ENCODE peak calls at places on chromosomes 13 and 19, in ten cellular contexts. Y is hepatic stellate cell; I is thoracic aorta; O is HS-27A; U is fibroblast of lung; W is frontal cortex; A is GM23248; E is activated CD4-positive, alpha-beta T cell treated with anti-CD3 and anti-CD28 coated beads for 36 hours; M is psoas muscle; N is stimulated activated CD4-positive, alpha-beta T cell treated with anti-CD3 and anti-CD28 coated beads, Interleukin-4, amount 100 ng/mL, for 1 hour. K is an unnamed sample.

GRCh38 chr13:21837841-21838551 is 167.1 kb downstream of the FGF9 start:
- DNase-seq in Y (no peak), O (no peak), I (no peak), A (peak; percentile 54), U (no peak), M (no peak), N (no peak), W (no peak), E (no peak), K (peak; percentile 87)

GRCh38 chr13:109355875-109356428 is 430.4 kb downstream of the IRS2 start:
- DNase-seq in M (no peak), W (no peak), U (no peak), N (no peak), A (no peak), Y (no peak), E (no peak), I (no peak), O (no peak), K (no peak)

GRCh38 chr19:17450264-17451075 is 2.0 kb upstream of the TMEM221 start:
- DNase-seq in U (no peak), M (no peak), Y (no peak), E (peak; percentile 73), A (no peak), I (no peak), O (no peak), W (no peak), N (peak; percentile 45), K (no peak)

GRCh38 chr13:72217142-72217541 is 350.1 kb upstream of the DACH1 start:
- DNase-seq in M (no peak), Y (no peak), W (no peak), E (no peak), I (no peak), A (no peak), U (no peak), O (no peak), N (no peak), K (no peak)

GRCh38 chr13:102901615-102902305 is 55.9 kb downstream of the ERCC5 start:
- DNase-seq in E (no peak), Y (no peak), O (no peak), I (no peak), N (no peak), U (peak; percentile 24), W (no peak), A (peak; percentile 65), M (no peak), K (no peak)

GRCh38 chr19:54587026-54587425 is 6.4 kb upstream of the LILRA1 start:
- DNase-seq in O (no peak), A (no peak), Y (no peak), W (no peak), N (no peak), E (no peak), I (no peak), U (no peak), M (no peak), K (no peak)

GRCh38 chr13:43196171-43196611 is 172.8 kb downstream of the DNAJC15 start:
- DNase-seq in Y (peak; percentile 13), W (no peak), O (no peak), E (no peak), I (no peak), M (peak; percentile 65), U (no peak), A (peak; percentile 16), N (no peak), K (peak; percentile 20)

GRCh38 chr13:89455741-89456140 is 1784.6 kb downstream of the SLITRK5 start:
- DNase-seq in W (no peak), N (no peak), M (no peak), I (no peak), U (peak; percentile 51), O (no peak), E (no peak), Y (no peak), A (no peak), K (no peak)

GRCh38 chr13:26929971-26930730 is 169.6 kb upstream of the GPR12 start:
- DNase-seq in O (peak; percentile 15), N (peak; percentile 73), E (peak; percentile 85), Y (peak; percentile 73), M (peak; percentile 72), U (peak; percentile 56), A (peak; percentile 72), I (no peak), W (peak; percentile 77), K (peak; percentile 88)

GRCh38 chr13:74187564-74187963 is 53.4 kb upstream of the KLF12 start:
- DNase-seq in I (no peak), Y (peak; percentile 16), O (no peak), A (no peak), E (no peak), M (peak; percentile 62), N (no peak), U (peak; percentile 32), W (no peak), K (peak; percentile 15)

GRCh38 chr19:3211191-3211590 is 13.3 kb upstream of the CELF5 start:
- DNase-seq in M (no peak), W (no peak), N (no peak), A (no peak), U (no peak), I (no peak), Y (no peak), E (no peak), O (no peak), K (no peak)

GRCh38 chr19:7926021-7926726 is at the start of gene CTXN1:
- DNase-seq in I (no peak), E (peak; percentile 87), A (peak; percentile 75), M (peak; percentile 82), N (peak; percentile 83), W (peak; percentile 91), Y (peak; percentile 79), U (peak; percentile 40), O (no peak), K (peak; percentile 92)

GRCh38 chr19:7883796-7884570 is 4.3 kb upstream of the LRRC8E start:
- DNase-seq in I (no peak), N (no peak), O (no peak), M (no peak), U (no peak), E (no peak), W (no peak), A (peak; percentile 54), Y (no peak), K (no peak)

GRCh38 chr13:114134111-114134943 is 1.9 kb upstream of the RASA3 start:
- DNase-seq in W (no peak), A (peak; percentile 18), M (peak; percentile 38), O (no peak), E (peak; percentile 25), N (no peak), Y (no peak), I (no peak), U (no peak), K (no peak)

GRCh38 chr19:3603121-3603841 is 3.4 kb downstream of the TBXA2R start:
- DNase-seq in O (no peak), M (no peak), Y (peak; percentile 93), N (no peak), I (no peak), U (no peak), W (no peak), A (no peak), E (no peak), K (no peak)

GRCh38 chr13:111204438-111205177 is 89.5 kb downstream of the ARHGEF7 start:
- DNase-seq in W (no peak), A (peak; percentile 88), M (peak; percentile 75), U (peak; percentile 70), E (no peak), Y (peak; percentile 62), I (peak; percentile 43), N (no peak), O (no peak), K (peak; percentile 89)

GRCh38 chr19:1116726-1117581 is 13.2 kb downstream of the GPX4 start:
- DNase-seq in U (no peak), W (no peak), E (no peak), Y (no peak), N (no peak), A (no peak), I (no peak), O (no peak), M (peak; percentile 51), K (no peak)

GRCh38 chr19:3102239-3103140 is 8.3 kb downstream of the GNA11 start:
- DNase-seq in U (no peak), N (no peak), O (no peak), Y (no peak), W (no peak), I (no peak), E (no peak), A (no peak), M (no peak), K (no peak)

GRCh38 chr19:32018014-32018413 is 327.4 kb upstream of the ZNF507 start:
- DNase-seq in N (no peak), E (no peak), U (peak; percentile 85), Y (no peak), O (no peak), I (no peak), A (peak; percentile 85), W (no peak), M (no peak), K (peak; percentile 50)

GRCh38 chr13:85197431-85197830 is 601.8 kb downstream of the SLITRK6 start:
- DNase-seq in A (no peak), M (no peak), Y (no peak), U (no peak), O (no peak), E (no peak), I (no peak), N (no peak), W (no peak), K (no peak)

GRCh38 chr19:1011831-1012333 is 9.0 kb downstream of the TMEM259 start:
- DNase-seq in E (no peak), Y (no peak), W (no peak), O (no peak), M (no peak), U (no peak), A (no peak), N (no peak), I (no peak), K (no peak)

GRCh38 chr13:46810440-46810839 is 13.5 kb upstream of the ESD start:
- DNase-seq in M (no peak), A (peak; percentile 43), N (no peak), U (peak; percentile 7), O (no peak), W (no peak), Y (no peak), E (no peak), I (no peak), K (peak; percentile 27)

GRCh38 chr19:13689050-13689449 is 75.3 kb upstream of the MRI1 start:
- DNase-seq in O (no peak), W (no peak), N (no peak), I (no peak), E (peak; percentile 30), U (peak; percentile 25), Y (peak; percentile 27), A (peak; percentile 51), M (no peak), K (peak; percentile 31)

GRCh38 chr19:2051771-2052704 is 994 bp upstream of the MKNK2 start:
- DNase-seq in M (peak; percentile 75), E (peak; percentile 78), O (no peak), A (no peak), Y (no peak), W (no peak), N (peak; percentile 36), U (no peak), I (no peak), K (no peak)

GRCh38 chr19:48085904-48086864 is 24.4 kb downstream of the PLA2G4C start:
- DNase-seq in U (no peak), N (no peak), W (no peak), Y (no peak), E (peak; percentile 26), I (no peak), A (no peak), M (no peak), O (no peak), K (no peak)

GRCh38 chr19:9861503-9861902 is 26.4 kb downstream of the PIN1 start:
- DNase-seq in E (no peak), M (no peak), O (no peak), Y (no peak), W (no peak), N (no peak), U (no peak), A (no peak), I (no peak), K (no peak)

GRCh38 chr13:73220966-73221720 is 162.3 kb downstream of the KLF5 start:
- DNase-seq in E (no peak), O (no peak), Y (no peak), U (peak; percentile 34), I (no peak), W (no peak), N (no peak), A (peak; percentile 34), M (no peak), K (no peak)

GRCh38 chr19:39212377-39212742 is 8.3 kb upstream of the SYCN start:
- DNase-seq in N (peak; percentile 61), E (peak; percentile 86), W (no peak), A (peak; percentile 24), U (no peak), I (no peak), M (no peak), O (peak; percentile 7), Y (no peak), K (no peak)

K was measured in GM03348.